ENCODE peak calls at places on chromosomes 7 and 10, in five cellular contexts. C, A, N, J and I are unnamed samples.

GRCh38 chr7:33836797-33837355 is 68.5 kb upstream of the BMPER start:
- DNase-seq in C (peak; percentile 79), A (no peak), N (no peak), J (peak; percentile 69), I (no peak)

GRCh38 chr7:95473276-95473985 is 12.3 kb upstream of the ASB4 start:
- DNase-seq in C (no peak), A (no peak), N (no peak), J (no peak), I (no peak)

GRCh38 chr10:77537720-77538373 is 99.8 kb downstream of the KCNMA1 start:
- DNase-seq in C (no peak), A (no peak), N (no peak), J (no peak), I (no peak)

GRCh38 chr7:12766416-12766815 is 79.0 kb downstream of the ARL4A start:
- DNase-seq in C (no peak), A (no peak), N (no peak), J (no peak), I (no peak)

GRCh38 chr7:111357691-111358090 is 204.6 kb downstream of the IMMP2L start:
- DNase-seq in C (no peak), A (no peak), N (no peak), J (peak; percentile 26), I (no peak)

GRCh38 chr10:8048281-8049008 is 6.0 kb upstream of the GATA3 start:
- DNase-seq in C (no peak), A (no peak), N (no peak), J (no peak), I (no peak)

GRCh38 chr7:47451851-47452205 is 130.1 kb downstream of the TNS3 start:
- DNase-seq in C (no peak), A (no peak), N (no peak), J (no peak), I (no peak)

GRCh38 chr7:7122701-7123281 is 59.6 kb upstream of the C1GALT1 start:
- DNase-seq in C (no peak), A (peak; percentile 95), N (no peak), J (no peak), I (no peak)

GRCh38 chr10:5595591-5596590 is 70.5 kb downstream of the ASB13 start:
- DNase-seq in C (no peak), A (peak; percentile 73), N (no peak), J (no peak), I (no peak)

GRCh38 chr7:55074008-55074499 is 55.2 kb downstream of the EGFR start:
- DNase-seq in C (peak; percentile 94), A (no peak), N (no peak), J (peak; percentile 98), I (no peak)

GRCh38 chr7:23469961-23470250 is 385 bp downstream of the IGF2BP3 start:
- DNase-seq in C (peak; percentile 71), A (no peak), N (no peak), J (no peak), I (no peak)

GRCh38 chr10:103021897-103022286 is 103.8 kb downstream of the CNNM2 start:
- DNase-seq in C (no peak), A (no peak), N (no peak), J (no peak), I (no peak)